ENCODE peak calls at places on chromosomes 5 and 9, in four cellular contexts. C is GM12891, Z is transverse colon, T is Peyer's patch. D is an unnamed sample.

GRCh38 chr5:116424258-116424615 is 150.4 kb downstream of the SEMA6A start:
- DNase-seq in C (no peak), Z (no peak), T (no peak), D (no peak)

GRCh38 chr9:92600075-92600741 is 64.4 kb upstream of the ECM2 start:
- DNase-seq in C (no peak), Z (no peak), T (no peak), D (no peak)

GRCh38 chr5:152185547-152186234 is 219.4 kb downstream of the NMUR2 start:
- DNase-seq in C (no peak), Z (no peak), T (no peak), D (no peak)

GRCh38 chr5:14743601-14744295 is 79.2 kb downstream of the OTULIN start:
- DNase-seq in C (no peak), Z (no peak), T (no peak), D (peak)

GRCh38 chr9:83962165-83962564 is 17.9 kb downstream of the HNRNPK start:
- DNase-seq in C (no peak), Z (no peak), T (no peak), D (peak)

GRCh38 chr5:42894057-42894456 is 82.4 kb upstream of the SELENOP start:
- DNase-seq in C (no peak), Z (no peak), T (no peak), D (no peak)

GRCh38 chr9:32864926-32865325 is 81.6 kb downstream of the TMEM215 start:
- DNase-seq in C (no peak), Z (no peak), T (no peak), D (no peak)

GRCh38 chr5:181260720-181261319 is at the start of gene TRIM52:
- DNase-seq in C (peak), Z (peak), T (peak), D (peak)

GRCh38 chr5:10328323-10328722 is 20.6 kb upstream of the CMBL start:
- DNase-seq in C (no peak), Z (no peak), T (no peak), D (no peak)

GRCh38 chr5:167950126-167950721 is 341.2 kb upstream of the WWC1 start:
- DNase-seq in C (no peak), Z (no peak), T (no peak), D (no peak)

GRCh38 chr5:88502179-88503064 is 233.8 kb upstream of the TMEM161B start:
- DNase-seq in C (no peak), Z (no peak), T (no peak), D (no peak)

GRCh38 chr5:138843789-138844461 is 31.2 kb downstream of the LRRTM2 start:
- DNase-seq in C (no peak), Z (no peak), T (no peak), D (no peak)

GRCh38 chr5:83022334-83022733 is 54.9 kb downstream of the TMEM167A start:
- DNase-seq in C (no peak), Z (no peak), T (no peak), D (no peak)

GRCh38 chr5:83026930-83027687 is 50.1 kb downstream of the TMEM167A start:
- DNase-seq in C (no peak), Z (no peak), T (no peak), D (no peak)

GRCh38 chr5:83025690-83026472 is 51.3 kb downstream of the TMEM167A start:
- DNase-seq in C (no peak), Z (no peak), T (no peak), D (no peak)

GRCh38 chr5:83029912-83030311 is 47.3 kb downstream of the TMEM167A start:
- DNase-seq in C (no peak), Z (no peak), T (no peak), D (no peak)

GRCh38 chr5:83026507-83026906 is 50.7 kb downstream of the TMEM167A start:
- DNase-seq in C (no peak), Z (no peak), T (no peak), D (no peak)
- TF ChIP-seq POLR2A in C (no peak), Z (no peak), T (no peak), D (no peak)

GRCh38 chr9:123299558-123300126 is 31.3 kb upstream of the STRBP start:
- DNase-seq in C (no peak), Z (no peak), T (no peak), D (no peak)
- TF ChIP-seq POLR2A in C (no peak), Z (no peak), T (no peak), D (no peak)

GRCh38 chr9:111484564-111484878 is 338 bp upstream of the ECPAS start:
- DNase-seq in C (no peak), Z (no peak), T (no peak), D (no peak)
- TF ChIP-seq POLR2A in C (no peak), Z (no peak), T (peak), D (no peak)

DNA sequence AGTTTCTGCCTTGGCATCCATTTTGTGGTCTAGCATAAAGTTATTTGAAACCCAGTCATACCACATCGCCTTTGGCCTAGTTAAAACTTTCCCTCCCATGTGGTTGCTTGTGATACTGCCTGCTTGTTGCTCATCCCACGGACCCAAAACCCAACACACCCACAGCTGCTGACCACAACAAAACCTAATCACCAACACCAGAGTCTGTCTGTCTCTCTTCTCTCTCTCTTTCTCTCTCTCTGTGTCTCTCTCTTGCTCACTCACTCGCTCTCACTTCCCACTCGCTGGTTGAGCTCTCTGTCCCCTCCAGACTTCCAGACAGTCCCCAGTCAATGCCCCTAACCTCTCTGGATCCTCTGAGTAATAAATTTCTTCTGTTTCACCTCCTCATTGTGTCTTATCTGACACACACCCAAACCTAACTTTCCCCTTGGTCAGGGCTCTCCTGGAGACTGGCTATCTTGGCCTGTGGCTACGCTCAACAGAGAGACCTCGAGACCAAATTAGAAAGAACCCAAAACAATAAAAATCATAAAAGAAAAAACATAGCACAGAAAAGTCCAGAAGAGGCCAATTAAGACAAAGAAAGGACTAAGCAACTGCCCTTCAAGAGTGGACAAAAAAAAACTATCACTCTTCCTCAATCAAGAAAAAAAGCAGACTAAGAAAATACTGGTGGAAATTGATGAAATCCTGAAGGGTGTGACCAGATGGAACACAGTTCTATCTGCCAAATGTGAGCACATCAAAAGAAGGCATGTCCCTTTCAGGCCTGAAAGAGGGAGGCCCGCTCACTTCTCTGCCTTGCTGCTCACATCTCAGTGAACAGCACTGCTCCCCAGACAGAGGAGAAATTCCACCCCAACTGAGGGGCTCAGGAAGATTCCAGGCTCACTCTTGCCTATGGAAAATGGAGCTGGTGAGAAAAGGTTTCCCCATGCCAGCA is 41.4 kb downstream of the TTLL11 start:
- DNase-seq in C (no peak), Z (no peak), T (no peak), D (no peak)
- TF ChIP-seq POLR2A in C (no peak), Z (no peak), T (no peak), D (no peak)